ENCODE peak calls at places on chromosomes 2 and 18, in four cellular contexts. L is endothelial cell, G is AG04450, N is AG04449. T is an unnamed sample.

GRCh38 chr2:227376911-227377396 is 2.2 kb downstream of the TM4SF20 start:
- DNase-seq in L (no peak), G (peak), N (no peak), T (no peak)

GRCh38 chr2:181656450-181657261 is at the start of gene CERKL:
- DNase-seq in L (peak), G (no peak), N (no peak), T (no peak)

GRCh38 chr2:72263781-72264060 is 116.1 kb upstream of the CYP26B1 start:
- DNase-seq in L (no peak), G (no peak), N (no peak), T (no peak)

GRCh38 chr2:167147254-167147941 is 259.1 kb downstream of the XIRP2 start:
- DNase-seq in L (no peak), G (no peak), N (no peak), T (no peak)

GRCh38 chr2:26196683-26197418 is 24.0 kb downstream of the GAREM2 start:
- DNase-seq in L (no peak), G (no peak), N (no peak), T (no peak)

GRCh38 chr18:49813071-49813320 is 337 bp downstream of the ACAA2 start:
- DNase-seq in L (peak), G (no peak), N (no peak), T (no peak)

GRCh38 chr2:16069663-16069932 is 129.2 kb downstream of the MYCN start:
- DNase-seq in L (no peak), G (no peak), N (no peak), T (no peak)

GRCh38 chr2:190932524-190932923 is 51.9 kb downstream of the GLS start:
- DNase-seq in L (no peak), G (no peak), N (no peak), T (no peak)

GRCh38 chr18:24885266-24885665 is 424.8 kb downstream of the HRH4 start:
- DNase-seq in L (no peak), G (no peak), N (no peak), T (no peak)

GRCh38 chr18:9547767-9548166 is 66.6 kb downstream of the PPP4R1 start:
- DNase-seq in L (no peak), G (no peak), N (no peak), T (no peak)

GRCh38 chr2:189149981-189150380 is 29.6 kb downstream of the COL5A2 start:
- DNase-seq in L (no peak), G (no peak), N (no peak), T (peak)

GRCh38 chr2:62706721-62707516 is 1.4 kb downstream of the EHBP1 start:
- DNase-seq in L (no peak), G (no peak), N (no peak), T (no peak)

GRCh38 chr2:3242747-3243369 is 134.8 kb downstream of the EIPR1 start:
- DNase-seq in L (no peak), G (no peak), N (no peak), T (no peak)

GRCh38 chr2:102321954-102322719 is 10.8 kb downstream of the IL1RL1 start:
- DNase-seq in L (no peak), G (no peak), N (no peak), T (no peak)

GRCh38 chr2:192413812-192414424 is 219.2 kb upstream of the TMEFF2 start:
- DNase-seq in L (no peak), G (no peak), N (no peak), T (no peak)

GRCh38 chr2:114446571-114446970 is 4.1 kb downstream of the DPP10 start:
- DNase-seq in L (no peak), G (no peak), N (no peak), T (no peak)

GRCh38 chr2:64869126-64869525 is 120.1 kb upstream of the SLC1A4 start:
- DNase-seq in L (no peak), G (no peak), N (no peak), T (no peak)

GRCh38 chr2:201157694-201158093 is 25.2 kb upstream of the CASP10 start:
- DNase-seq in L (no peak), G (no peak), N (no peak), T (no peak)

DNA sequence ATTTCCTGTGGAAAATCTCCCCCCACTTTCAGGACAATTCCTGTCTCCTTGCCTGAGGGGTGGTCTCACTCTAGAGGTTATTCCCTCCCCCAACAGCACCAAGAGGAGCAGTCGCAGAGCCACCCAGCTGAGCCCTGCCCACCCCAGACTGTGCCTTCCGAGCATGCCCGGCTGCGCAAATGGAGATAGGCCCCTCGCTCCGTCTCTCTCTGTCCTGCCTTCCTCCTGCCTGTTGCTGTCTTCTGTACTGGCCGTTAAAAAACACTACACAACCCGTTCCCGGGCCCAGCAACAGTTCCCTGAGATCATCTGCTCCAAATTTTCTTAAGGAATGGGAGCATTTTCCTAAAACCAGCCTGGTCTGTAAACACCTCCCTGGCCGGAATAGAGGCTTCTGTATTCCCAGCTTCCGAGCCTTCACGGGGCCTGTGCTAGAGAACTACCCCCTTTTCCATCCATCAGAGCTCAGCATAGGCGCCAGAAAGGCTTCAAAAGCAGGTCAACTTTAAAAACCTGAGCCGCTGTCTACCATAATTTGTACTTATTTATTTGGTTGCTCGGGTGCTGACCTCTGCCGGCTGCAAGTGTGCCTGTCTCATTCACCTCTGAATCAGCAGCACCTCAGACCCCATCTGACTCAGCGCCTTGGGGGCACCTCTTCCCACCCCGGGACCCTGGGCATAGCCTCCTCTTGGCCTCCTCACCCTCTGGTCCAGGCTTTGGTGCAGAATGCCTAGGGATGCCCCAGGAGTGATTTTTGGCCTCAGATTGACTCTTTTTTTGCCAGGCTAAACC is 159.4 kb downstream of the PXDN start:
- DNase-seq in L (no peak), G (no peak), N (no peak), T (no peak)
- TF ChIP-seq CTCF in L (no peak), G (peak), N (no peak), T (peak)

GRCh38 chr2:46230115-46230571 is 67.1 kb upstream of the EPAS1 start:
- DNase-seq in L (no peak), G (no peak), N (no peak), T (no peak)
- TF ChIP-seq CTCF in L (no peak), G (no peak), N (no peak), T (no peak)

GRCh38 chr2:68196120-68196716 is 38.5 kb downstream of the PNO1 start:
- DNase-seq in L (no peak), G (no peak), N (peak), T (no peak)
- TF ChIP-seq CTCF in L (peak), G (peak), N (peak), T (peak)

DNA sequence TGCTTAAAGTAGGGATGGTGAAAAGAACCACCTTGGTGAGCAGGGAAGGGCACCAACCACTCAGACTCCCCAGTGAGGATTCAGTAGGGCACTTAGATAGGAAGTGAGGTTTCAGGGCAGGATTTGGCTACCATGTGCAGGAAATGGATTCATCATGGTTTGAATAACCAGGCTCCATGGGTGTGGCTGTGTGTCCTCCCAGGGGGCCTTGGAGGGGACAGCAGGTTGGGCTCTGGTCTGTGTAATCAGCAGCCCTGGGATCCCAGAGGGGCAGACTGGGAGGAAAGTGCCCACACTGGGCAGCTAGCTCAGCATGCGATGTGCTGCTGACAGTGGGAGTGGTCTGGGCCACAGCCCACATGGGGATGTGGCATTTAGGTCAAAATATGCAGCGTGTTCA is 224.6 kb downstream of the CELF4 start:
- DNase-seq in L (no peak), G (no peak), N (no peak), T (no peak)
- TF ChIP-seq CTCF in L (no peak), G (no peak), N (no peak), T (no peak)

DNA sequence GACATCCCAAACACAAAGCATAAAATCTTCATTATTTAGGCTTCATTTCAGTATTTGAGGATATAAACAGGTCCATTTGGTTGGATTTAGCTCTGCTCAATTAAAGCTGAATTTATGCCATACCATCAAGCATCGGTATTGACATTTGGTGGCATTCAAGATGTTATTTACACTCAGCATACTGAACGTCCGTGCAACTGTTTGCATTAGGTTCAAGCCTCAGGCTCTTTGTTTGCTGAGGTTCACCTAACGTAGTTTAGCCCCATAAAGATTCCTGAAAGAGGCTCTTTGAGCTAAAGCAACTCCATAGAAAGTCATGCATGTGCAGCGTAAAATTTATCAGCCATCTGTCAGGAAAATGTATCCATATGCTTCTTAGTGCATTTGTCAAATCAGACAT is 367.0 kb downstream of the EPHA4 start:
- DNase-seq in L (no peak), G (no peak), N (no peak), T (no peak)
- TF ChIP-seq CTCF in L (no peak), G (no peak), N (no peak), T (no peak)

GRCh38 chr18:72530622-72531021 is 13.5 kb downstream of the CBLN2 start:
- DNase-seq in L (no peak), G (no peak), N (no peak), T (no peak)
- TF ChIP-seq CTCF in L (no peak), G (peak), N (no peak), T (peak)

T was measured in AG09309.